ENCODE peak calls at places on chromosome 1, in six cellular contexts. Q is gastroesophageal sphincter, X is left cardiac atrium, K is PC-3, N is WTC11, D is natural killer cell. O is an unnamed sample.
A peak's percentile ranks its signal among the peaks of the same experiment; 100 is the strongest.

GRCh38 chr1:41892211-41892840 is 26.4 kb downstream of the HIVEP3 start:
- ATAC-seq in D (peak; percentile 67), K (no peak), X (peak; percentile 19), Q (no peak), N (no peak), O (no peak)

GRCh38 chr1:84272401-84272800 is 29.1 kb upstream of the SAMD13 start:
- ATAC-seq in N (peak; percentile 91), X (no peak), Q (no peak), K (peak; percentile 93), D (no peak), O (peak; percentile 94)

GRCh38 chr1:27481994-27482620 is 7.9 kb downstream of the WASF2 start:
- ATAC-seq in Q (no peak), K (peak; percentile 49), X (no peak), D (no peak), N (no peak), O (peak; percentile 16)

GRCh38 chr1:71835442-71835813 is 446.9 kb downstream of the NEGR1 start:
- ATAC-seq in Q (no peak), X (no peak), N (no peak), D (no peak), K (no peak), O (no peak)

GRCh38 chr1:205512059-205513045 is 7.9 kb downstream of the CDK18 start:
- ATAC-seq in K (no peak), D (no peak), N (no peak), X (peak; percentile 71), Q (peak; percentile 36), O (no peak)

GRCh38 chr1:94994805-94995204 is 67.9 kb upstream of the CNN3 start:
- ATAC-seq in N (no peak), X (no peak), D (no peak), Q (no peak), K (no peak), O (no peak)

GRCh38 chr1:3407021-3407420 is 47.4 kb upstream of the ARHGEF16 start:
- ATAC-seq in N (no peak), D (no peak), K (no peak), Q (no peak), X (no peak), O (no peak)

GRCh38 chr1:54312874-54313316 is 93.3 kb downstream of the SSBP3 start:
- ATAC-seq in D (no peak), N (peak; percentile 26), K (no peak), Q (peak; percentile 84), X (peak; percentile 72), O (peak; percentile 50)

GRCh38 chr1:99264201-99265021 is at the start of gene PLPPR4:
- ATAC-seq in Q (peak; percentile 77), N (peak; percentile 96), D (no peak), K (peak; percentile 91), X (peak; percentile 88), O (peak; percentile 53)

O was measured in esophagus mucosa.